ENCODE peak calls at places on chromosomes 16 and 17, in four cellular contexts. L, V, R and D are unnamed samples.

GRCh38 chr16:74107795-74108610 is 188.6 kb upstream of the PSMD7 start:
- DNase-seq in L (peak; percentile 58), V (peak; percentile 61), R (peak; percentile 70), D (peak; percentile 24)

GRCh38 chr17:7852919-7853692 is 1.8 kb upstream of the TMEM88 start:
- DNase-seq in L (no peak), V (no peak), R (no peak), D (no peak)

GRCh38 chr17:55577011-55577586 is 65.8 kb upstream of the SMIM36 start:
- DNase-seq in L (no peak), V (no peak), R (peak; percentile 36), D (no peak)

GRCh38 chr16:35741546-35741945 is 2282.1 kb downstream of the TP53TG3F start:
- DNase-seq in L (no peak), V (no peak), R (no peak), D (no peak)

GRCh38 chr17:66255112-66255511 is 25.9 kb upstream of the APOH start:
- DNase-seq in L (peak; percentile 79), V (peak; percentile 87), R (peak; percentile 80), D (no peak)

GRCh38 chr17:16923904-16924700 is 47.8 kb downstream of the TNFRSF13B start:
- DNase-seq in L (no peak), V (no peak), R (no peak), D (no peak)

GRCh38 chr16:22375117-22375962 is 921 bp upstream of the CDR2 start:
- DNase-seq in L (no peak), V (peak; percentile 42), R (peak; percentile 17), D (no peak)

GRCh38 chr16:69187891-69188451 is 1.0 kb downstream of the SNTB2 start:
- DNase-seq in L (no peak), V (peak; percentile 14), R (peak; percentile 40), D (no peak)

GRCh38 chr16:22253272-22253671 is 43.9 kb upstream of the POLR3E start:
- DNase-seq in L (no peak), V (no peak), R (no peak), D (no peak)

GRCh38 chr17:378068-378467 is 25.5 kb upstream of the RPH3AL start:
- DNase-seq in L (no peak), V (no peak), R (no peak), D (no peak)

GRCh38 chr16:57676624-57677085 is 8.5 kb downstream of the ADGRG3 start:
- DNase-seq in L (no peak), V (peak; percentile 44), R (no peak), D (no peak)

GRCh38 chr16:50808929-50809538 is 67.1 kb downstream of the CYLD start:
- DNase-seq in L (no peak), V (no peak), R (no peak), D (no peak)

GRCh38 chr17:9021985-9022552 is 759 bp downstream of the NTN1 start:
- DNase-seq in L (no peak), V (no peak), R (no peak), D (no peak)

GRCh38 chr16:71917900-71918299 is 22.6 kb downstream of the IST1 start:
- DNase-seq in L (no peak), V (no peak), R (no peak), D (no peak)

GRCh38 chr17:77132411-77133086 is 8.2 kb upstream of the SEC14L1 start:
- DNase-seq in L (no peak), V (no peak), R (no peak), D (no peak)

GRCh38 chr17:9023389-9024210 is 2.3 kb downstream of the NTN1 start:
- DNase-seq in L (no peak), V (no peak), R (no peak), D (no peak)

GRCh38 chr16:79943738-79944137 is 343.2 kb upstream of the MAF start:
- DNase-seq in L (no peak), V (no peak), R (no peak), D (no peak)

GRCh38 chr16:20271893-20272292 is 55.4 kb downstream of the GP2 start:
- DNase-seq in L (no peak), V (no peak), R (no peak), D (no peak)

GRCh38 chr17:8488931-8489330 is 53.2 kb downstream of the NDEL1 start:
- DNase-seq in L (no peak), V (no peak), R (peak; percentile 9), D (peak; percentile 25)

GRCh38 chr17:45018514-45019176 is 32.8 kb downstream of the DCAKD start:
- DNase-seq in L (no peak), V (no peak), R (peak; percentile 71), D (no peak)

GRCh38 chr17:59859444-59860025 is 33.2 kb downstream of the TUBD1 start:
- DNase-seq in L (no peak), V (peak; percentile 71), R (peak; percentile 30), D (no peak)

GRCh38 chr17:32936894-32937500 is 9.0 kb downstream of the TMEM98 start:
- DNase-seq in L (peak; percentile 45), V (peak; percentile 59), R (peak; percentile 84), D (peak; percentile 20)

GRCh38 chr16:1825864-1826690 is 548 bp downstream of the HAGH start:
- DNase-seq in L (no peak), V (peak; percentile 32), R (peak; percentile 78), D (no peak)

GRCh38 chr16:22664561-22664997 is 149.4 kb upstream of the HS3ST2 start:
- DNase-seq in L (no peak), V (no peak), R (no peak), D (no peak)

GRCh38 chr16:27633221-27633620 is 83.3 kb downstream of the KATNIP start:
- DNase-seq in L (no peak), V (no peak), R (no peak), D (no peak)

GRCh38 chr17:332558-333322 is 19.9 kb downstream of the RPH3AL start:
- DNase-seq in L (no peak), V (no peak), R (no peak), D (no peak)

DNA sequence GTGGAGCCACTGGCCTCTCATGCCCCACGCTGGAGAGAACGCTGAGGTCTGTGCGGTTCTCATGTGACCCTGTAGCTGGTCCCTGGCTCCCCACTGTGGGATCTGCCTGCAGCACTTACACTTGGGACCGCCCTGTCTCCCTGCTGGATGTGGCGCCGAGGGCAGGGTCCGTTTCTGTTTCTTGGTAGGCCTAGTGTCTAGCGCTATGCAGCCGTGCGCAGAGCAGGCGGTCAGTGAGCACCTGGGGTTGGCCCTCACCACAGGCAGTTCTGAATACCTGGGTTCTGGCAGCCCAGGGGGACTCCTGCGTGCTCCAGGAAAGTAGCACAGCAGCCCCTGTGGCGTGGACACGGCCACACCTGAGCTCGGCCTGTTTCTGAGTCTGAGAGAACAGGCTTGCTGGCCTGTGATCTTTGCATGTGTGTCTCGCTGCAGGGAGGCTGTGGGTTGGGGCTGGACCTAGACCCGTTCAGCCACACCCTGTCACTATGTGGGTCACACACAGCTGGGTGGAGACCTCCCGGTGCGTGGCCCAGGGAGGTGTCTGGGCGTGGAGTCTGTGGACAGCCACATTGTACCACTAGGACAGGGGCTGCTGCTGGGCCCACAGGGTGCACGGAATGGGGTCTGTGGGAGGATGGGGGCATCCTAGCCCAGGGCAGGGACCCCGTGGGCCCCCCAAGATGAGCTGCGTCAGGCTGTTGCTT is 2.8 kb downstream of the CAPN15 start:
- DNase-seq in L (no peak), V (no peak), R (no peak), D (no peak)
- H3K4me1 ChIP-seq in L (peaks cover 44% of the 10 kb centered on the region), V (peaks cover 67% of the 10 kb centered on the region), R (peaks cover 27% of the 10 kb centered on the region), D (peaks cover 50% of the 10 kb centered on the region)

DNA sequence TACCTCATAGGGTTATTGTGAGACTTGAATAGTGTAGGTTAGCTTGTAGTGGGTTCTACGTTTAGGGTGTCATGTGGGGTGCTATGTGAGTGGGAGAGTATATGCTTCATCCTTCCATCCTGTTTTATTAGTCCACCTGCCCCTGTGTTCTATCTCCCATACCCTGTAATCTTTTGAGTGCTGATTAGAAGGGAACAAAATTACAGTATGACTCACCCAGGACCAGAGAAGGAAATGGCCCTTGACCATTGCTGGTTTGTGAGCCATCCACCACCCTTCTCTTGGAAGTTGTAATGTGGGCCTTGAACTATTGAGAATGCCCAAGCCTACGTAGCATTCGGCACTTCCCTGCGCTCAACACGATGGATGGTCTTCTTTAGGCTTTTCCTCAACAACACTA is 17.1 kb downstream of the SAP30BP start:
- DNase-seq in L (no peak), V (no peak), R (peak; percentile 25), D (no peak)
- TF ChIP-seq TCF7L2 in L (no peak), V (no peak), R (no peak), D (no peak)

GRCh38 chr17:69500911-69501429 is 86.5 kb downstream of the MAP2K6 start:
- DNase-seq in L (no peak), V (no peak), R (no peak), D (no peak)
- H3K27ac ChIP-seq in L (no peak overlapping the region), V (no peak overlapping the region), R (no peak overlapping the region), D (peak overlapping the region; percentile 77)

GRCh38 chr17:64709481-64709880 is 47.4 kb upstream of the SMURF2 start:
- DNase-seq in L (no peak), V (no peak), R (peak; percentile 50), D (no peak)
- H3K4me1 ChIP-seq in L (peaks cover 100% of the 10 kb centered on the region), V (peaks cover 71% of the 10 kb centered on the region), R (peaks cover 15% of the 10 kb centered on the region), D (peaks cover 23% of the 10 kb centered on the region)

DNA sequence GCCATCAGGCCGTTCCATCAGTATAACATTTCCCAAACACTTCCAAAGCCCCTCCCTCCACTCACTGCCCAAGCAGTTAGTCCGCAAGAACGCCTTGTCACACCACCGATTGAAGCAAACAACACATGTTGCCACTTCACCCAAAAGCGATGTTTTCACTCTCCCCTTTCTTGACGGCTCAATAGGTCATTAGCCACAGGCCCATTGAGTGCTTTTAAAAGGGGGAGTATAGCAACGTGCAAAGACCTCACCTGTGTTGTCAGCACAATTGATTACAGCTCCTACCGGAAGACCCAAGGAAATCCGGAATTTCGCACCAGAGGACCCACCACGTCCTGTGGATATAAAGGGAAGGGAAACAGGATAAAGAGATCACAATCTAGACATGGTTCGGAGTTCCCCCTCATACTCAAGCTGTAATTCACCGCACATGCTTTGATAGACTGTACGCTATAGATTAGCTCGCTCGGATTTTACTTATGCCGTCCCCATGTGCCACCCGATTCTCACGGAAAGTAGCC is 690 bp downstream of the RPL23 start:
- DNase-seq in L (no peak), V (no peak), R (peak; percentile 49), D (no peak)
- TF ChIP-seq TCF7L2 in L (no peak), V (no peak), R (no peak), D (no peak)

DNA sequence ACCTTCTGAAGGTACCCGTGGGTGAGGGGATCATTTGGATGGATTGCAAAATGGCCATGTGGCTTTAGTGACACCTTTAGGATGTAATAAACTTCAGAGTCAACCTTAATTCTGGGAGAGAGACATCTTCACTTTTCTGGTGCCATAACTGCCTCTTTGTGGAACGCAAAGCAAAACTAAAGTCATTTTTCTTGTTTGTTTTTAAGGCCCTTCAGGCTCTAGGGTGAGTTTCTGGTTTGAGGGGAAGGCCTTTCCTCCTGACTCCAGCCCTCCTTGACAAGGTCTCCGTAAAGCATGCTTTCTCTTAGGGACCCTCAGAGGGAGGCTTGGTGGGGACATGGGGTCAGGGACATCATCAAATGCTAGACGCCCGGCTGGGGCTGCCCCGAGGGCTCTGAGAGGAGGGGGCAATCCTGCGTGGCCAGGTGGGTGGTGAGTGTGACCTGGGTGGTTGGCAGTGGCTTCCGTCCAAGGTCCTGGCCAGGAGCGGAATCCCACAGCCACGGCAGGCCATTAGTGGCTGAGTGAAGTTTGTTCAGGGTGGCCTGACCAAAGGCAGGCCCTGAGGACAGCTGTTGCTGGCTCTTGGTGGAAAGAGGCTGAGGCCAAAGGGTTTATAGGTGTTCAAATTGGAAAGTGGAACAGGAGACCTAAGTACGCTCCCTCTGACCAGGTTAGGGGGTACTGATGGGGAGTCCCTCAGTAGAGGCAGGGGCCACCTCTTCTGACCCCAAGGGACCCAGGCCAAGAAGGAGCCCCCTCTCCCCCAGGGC is 112.2 kb downstream of the METRNL start:
- DNase-seq in L (no peak), V (no peak), R (no peak), D (no peak)
- H3K27ac ChIP-seq in L (no peak overlapping the region), V (no peak overlapping the region), R (no peak overlapping the region), D (no peak overlapping the region)